ENCODE peak calls at places on chromosomes 4 and X, in eight cellular contexts. T is SK-N-SH, C is HCT116, B is GM23338, W is GM12878, V is HL-60, O is K562, Z is HepG2. S is an unnamed sample.

GRCh38 chr4:80423553-80424224 is 88.2 kb downstream of the CFAP299 start:
- DNase-seq in V (no peak), C (no peak), T (no peak), W (no peak), B (no peak), Z (no peak), O (no peak), S (no peak)

GRCh38 chr4:101019941-101020401 is 327.4 kb downstream of the PPP3CA start:
- DNase-seq in O (no peak), W (peak; percentile 45), C (peak; percentile 90), V (no peak), Z (peak; percentile 25), T (no peak), B (peak; percentile 15), S (no peak)

GRCh38 chr4:88674989-88675388 is 22.6 kb downstream of the NAP1L5 start:
- DNase-seq in C (no peak), T (no peak), B (no peak), V (no peak), W (no peak), Z (no peak), O (no peak), S (no peak)

GRCh38 chr4:20159516-20159915 is 92.2 kb upstream of the SLIT2 start:
- DNase-seq in O (no peak), V (no peak), B (no peak), T (no peak), W (no peak), C (no peak), Z (no peak), S (no peak)

GRCh38 chrX:3811331-3812311 is 98.2 kb upstream of the PRKX start:
- DNase-seq in W (peak; percentile 84), Z (peak; percentile 16), B (peak; percentile 36), O (peak; percentile 18), T (peak; percentile 35), C (peak; percentile 6), V (no peak), S (no peak)

GRCh38 chrX:40106677-40107290 is 9.0 kb upstream of the BCOR start:
- DNase-seq in T (peak; percentile 49), Z (no peak), C (no peak), W (no peak), V (no peak), B (peak; percentile 71), O (no peak), S (no peak)

GRCh38 chr4:57442834-57443291 is 332.7 kb upstream of the IGFBP7 start:
- DNase-seq in W (no peak), V (no peak), Z (peak; percentile 26), C (no peak), T (peak; percentile 54), O (peak; percentile 20), B (peak; percentile 83), S (peak; percentile 39)

GRCh38 chr4:3374011-3374645 is 67.6 kb upstream of the HGFAC start:
- DNase-seq in Z (no peak), O (no peak), V (no peak), W (no peak), T (no peak), C (no peak), B (no peak), S (no peak)

GRCh38 chrX:131783555-131784338 is 239.4 kb upstream of the STK26 start:
- DNase-seq in V (no peak), T (no peak), W (peak; percentile 90), Z (no peak), O (no peak), C (no peak), B (no peak), S (peak; percentile 92)

GRCh38 chrX:23008431-23009099 is 8.8 kb downstream of the DDX53 start:
- DNase-seq in V (no peak), T (peak; percentile 20), C (peak; percentile 6), W (no peak), B (peak; percentile 58), O (no peak), Z (peak; percentile 1), S (peak; percentile 2)

GRCh38 chr4:30943356-30943755 is 223.2 kb downstream of the PCDH7 start:
- DNase-seq in T (no peak), C (no peak), Z (no peak), V (no peak), B (no peak), O (no peak), W (no peak), S (no peak)

GRCh38 chr4:78360466-78360865 is 191.1 kb upstream of the ANXA3 start:
- DNase-seq in V (no peak), B (peak; percentile 47), C (no peak), Z (no peak), T (no peak), O (no peak), W (no peak), S (no peak)

GRCh38 chrX:153441296-153441695 is 4.6 kb downstream of the TREX2 start:
- DNase-seq in V (no peak), B (no peak), C (no peak), Z (no peak), O (no peak), W (no peak), T (no peak), S (no peak)

GRCh38 chrX:133365886-133366611 is 49.2 kb downstream of the GPC4 start:
- DNase-seq in W (no peak), T (no peak), O (no peak), Z (no peak), B (no peak), C (no peak), V (no peak), S (no peak)

GRCh38 chrX:2325076-2325784 is 175.5 kb downstream of the DHRSX start:
- DNase-seq in O (peak; percentile 45), Z (no peak), B (no peak), W (peak; percentile 63), V (no peak), C (no peak), T (peak; percentile 49), S (no peak)

GRCh38 chr4:55553442-55553841 is 6.7 kb upstream of the CLOCK start:
- DNase-seq in Z (peak; percentile 67), V (no peak), O (no peak), C (no peak), W (no peak), T (no peak), B (peak; percentile 66), S (no peak)
- TF ChIP-seq POLR2AphosphoS5 in Z (no peak), V (no peak), O (no peak), C (no peak), W (no peak), T (no peak), B (no peak), S (no peak)

DNA sequence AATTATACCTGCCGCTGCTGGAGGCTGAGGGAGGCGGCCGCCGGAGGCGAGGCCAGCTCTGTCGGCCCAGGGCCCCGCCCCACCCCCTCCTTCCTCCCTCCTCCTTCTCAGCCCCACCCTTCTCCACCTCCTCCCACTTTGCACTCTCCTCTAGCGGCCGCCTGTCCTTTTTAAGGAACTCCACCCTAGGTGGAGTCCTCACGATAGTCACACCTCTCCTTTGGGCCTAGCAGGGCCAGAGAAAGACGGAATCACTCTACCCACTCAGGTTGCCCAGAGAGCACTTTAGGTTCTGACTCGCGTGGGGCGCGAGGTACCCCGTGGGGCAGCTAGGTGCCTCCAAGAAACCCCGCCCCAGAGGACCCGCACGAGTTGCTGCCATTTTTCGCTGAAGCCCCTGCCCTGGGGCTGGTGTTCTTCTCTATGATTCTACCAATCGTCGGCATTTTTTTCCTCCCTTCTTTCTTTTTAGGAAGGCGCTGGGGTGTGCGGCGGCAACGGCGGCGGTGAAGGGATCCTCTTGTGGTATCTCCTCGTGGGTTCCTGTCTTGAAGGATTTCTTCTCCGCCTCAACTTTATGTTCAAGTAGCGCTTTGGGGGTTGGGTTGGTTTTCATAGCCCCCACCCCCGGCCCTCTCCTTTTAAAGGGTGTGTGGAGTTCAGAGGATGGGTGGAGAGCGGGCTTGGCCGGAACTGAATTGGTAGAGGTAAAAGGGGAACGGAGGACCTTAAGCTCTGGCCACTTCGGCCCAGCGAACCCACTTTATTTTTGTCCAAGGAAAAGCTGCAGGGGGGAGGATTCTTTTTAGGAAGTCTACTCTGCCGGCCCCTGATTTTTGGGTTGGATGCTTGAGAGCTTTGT is at the start of gene KLF8:
- DNase-seq in B (peak; percentile 72), C (peak; percentile 8), O (peak; percentile 41), T (no peak), Z (no peak), W (no peak), V (no peak), S (no peak)
- H3K4me3 ChIP-seq in B (peak within 1 kb of the TSS; percentile 75), C (no peak within 1 kb of the TSS), O (no peak within 1 kb of the TSS), T (peak within 1 kb of the TSS; percentile 12), Z (no peak within 1 kb of the TSS), W (peak within 1 kb of the TSS; percentile 49), V (no peak within 1 kb of the TSS), S (peak within 1 kb of the TSS; percentile 51)

DNA sequence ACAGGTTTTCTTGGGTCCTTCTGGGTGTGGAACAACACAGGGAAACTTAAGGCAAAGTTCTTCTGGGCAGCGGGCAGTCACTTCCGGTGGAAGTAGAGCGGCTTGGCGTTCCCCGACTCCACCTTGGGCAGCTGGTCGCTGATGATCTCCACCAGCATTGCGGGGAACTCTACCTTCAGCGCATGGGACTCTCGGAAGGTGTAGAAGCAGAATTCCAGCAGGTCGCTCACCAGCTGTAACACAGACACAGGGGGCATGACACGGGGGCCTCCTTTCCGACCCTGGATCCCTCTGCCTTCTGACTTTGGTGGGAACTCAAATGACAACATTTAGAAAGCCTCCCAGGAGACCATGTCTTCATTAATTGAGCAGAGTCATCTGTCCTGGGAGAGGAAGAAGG is 349.4 kb downstream of the ARHGAP10 start:
- DNase-seq in O (no peak), Z (no peak), T (no peak), C (no peak), V (no peak), B (no peak), W (no peak), S (no peak)
- TF ChIP-seq REST in O (no peak), Z (no peak), T (no peak), C (no peak), V (no peak), B (no peak), W (no peak), S (no peak)

GRCh38 chr4:159682996-159683395 is 580.1 kb downstream of the RAPGEF2 start:
- DNase-seq in B (no peak), C (no peak), Z (no peak), V (no peak), O (no peak), W (no peak), T (no peak), S (no peak)

GRCh38 chr4:159689526-159689925 is 586.6 kb downstream of the RAPGEF2 start:
- DNase-seq in W (no peak), O (no peak), C (no peak), T (no peak), V (no peak), B (no peak), Z (no peak), S (no peak)

GRCh38 chr4:159684061-159684460 is 581.2 kb downstream of the RAPGEF2 start:
- DNase-seq in C (no peak), V (no peak), W (no peak), O (no peak), Z (no peak), B (no peak), T (no peak), S (no peak)

DNA sequence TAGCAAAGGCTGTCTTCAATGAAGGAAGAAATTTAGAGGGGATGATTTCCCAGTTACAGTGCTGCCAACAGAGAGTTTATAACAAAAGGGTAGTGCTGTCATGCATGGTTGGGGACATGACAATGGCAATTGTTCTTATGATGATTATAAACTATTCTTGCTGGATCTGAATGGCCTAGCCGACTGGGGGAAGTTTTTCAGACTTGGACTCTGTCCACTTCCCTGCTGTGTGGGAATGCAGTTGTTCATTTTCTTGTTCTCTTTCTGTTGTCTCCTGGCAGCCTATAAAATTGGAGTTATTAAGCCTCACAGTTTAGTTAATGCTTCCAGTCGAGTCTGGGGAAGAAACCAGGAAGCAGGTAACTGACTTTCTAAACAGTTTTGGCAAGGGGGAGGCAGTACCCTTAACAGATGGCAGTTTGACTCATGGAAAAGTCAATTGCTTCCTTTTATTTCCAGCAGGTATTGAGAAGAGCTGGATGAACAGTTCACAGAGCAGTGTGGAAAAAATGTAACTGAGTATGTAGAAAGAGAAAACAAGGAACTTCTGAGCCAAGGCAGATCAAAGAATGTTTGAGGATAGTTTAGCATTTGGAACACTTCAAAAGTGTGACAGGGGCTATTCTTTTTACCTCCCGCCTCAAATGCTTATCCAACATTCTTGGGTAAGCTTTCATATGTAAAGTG is 582.7 kb downstream of the RAPGEF2 start:
- DNase-seq in V (no peak), T (no peak), B (peak; percentile 15), W (no peak), Z (no peak), C (no peak), O (no peak), S (no peak)
- TF ChIP-seq POLR2AphosphoS5 in V (no peak), T (no peak), B (no peak), W (no peak), Z (no peak), C (no peak), O (no peak), S (no peak)

S was measured in Panc1.